ENCODE peak calls at places on chromosomes 6 and 20, in five cellular contexts. N, G, Y, L and A are unnamed samples.

GRCh38 chr6:157822221-157823000 is 635 bp upstream of the SNX9 start:
- DNase-seq in L (peak), N (no peak), G (peak), Y (no peak), A (no peak)

GRCh38 chr6:51559059-51559458 is 528.4 kb downstream of the PKHD1 start:
- DNase-seq in G (no peak), Y (no peak), N (no peak), L (no peak), A (no peak)

GRCh38 chr6:44078795-44079671 is 48.2 kb downstream of the MRPL14 start:
- DNase-seq in Y (peak), L (peak), G (peak), N (peak), A (peak)

GRCh38 chr6:71492668-71493067 is 204.1 kb downstream of the OGFRL1 start:
- DNase-seq in L (no peak), Y (no peak), G (no peak), N (no peak), A (no peak)

GRCh38 chr20:64139200-64140081 is 24.8 kb upstream of the MYT1 start:
- DNase-seq in L (no peak), Y (no peak), N (no peak), G (no peak), A (no peak)

GRCh38 chr20:41091926-41092325 is 45.4 kb upstream of the PLCG1 start:
- DNase-seq in L (no peak), G (no peak), N (no peak), Y (no peak), A (no peak)

GRCh38 chr6:39303425-39304153 is 10.6 kb downstream of the KCNK17 start:
- DNase-seq in G (no peak), L (no peak), N (no peak), Y (no peak), A (no peak)

GRCh38 chr6:31734703-31735500 is 1.4 kb downstream of the CLIC1 start:
- DNase-seq in L (peak), N (peak), Y (no peak), G (no peak), A (peak)

GRCh38 chr6:44951253-44951656 is 376.9 kb upstream of the RUNX2 start:
- DNase-seq in L (no peak), N (no peak), G (no peak), Y (no peak), A (no peak)

GRCh38 chr20:42435230-42435629 is 754.5 kb downstream of the PTPRT start:
- DNase-seq in G (no peak), Y (no peak), N (no peak), L (no peak), A (peak)

GRCh38 chr6:139713911-139714527 is 339.6 kb upstream of the CITED2 start:
- DNase-seq in G (no peak), L (no peak), N (no peak), Y (no peak), A (no peak)

GRCh38 chr6:14221564-14222297 is 104.2 kb downstream of the CD83 start:
- DNase-seq in N (no peak), G (no peak), Y (no peak), L (no peak), A (no peak)

GRCh38 chr6:10901751-10902150 is 14.9 kb downstream of the SYCP2L start:
- DNase-seq in L (peak), N (peak), Y (no peak), G (no peak), A (peak)

GRCh38 chr6:135088232-135088760 is 33.7 kb upstream of the HBS1L start:
- DNase-seq in N (no peak), L (no peak), G (no peak), Y (no peak), A (no peak)

GRCh38 chr20:3674447-3674846 is 7.4 kb downstream of the ADAM33 start:
- DNase-seq in L (no peak), N (no peak), G (no peak), Y (no peak), A (no peak)
- TF ChIP-seq CTCF in L (no peak), N (no peak), G (no peak), Y (no peak), A (no peak)

DNA sequence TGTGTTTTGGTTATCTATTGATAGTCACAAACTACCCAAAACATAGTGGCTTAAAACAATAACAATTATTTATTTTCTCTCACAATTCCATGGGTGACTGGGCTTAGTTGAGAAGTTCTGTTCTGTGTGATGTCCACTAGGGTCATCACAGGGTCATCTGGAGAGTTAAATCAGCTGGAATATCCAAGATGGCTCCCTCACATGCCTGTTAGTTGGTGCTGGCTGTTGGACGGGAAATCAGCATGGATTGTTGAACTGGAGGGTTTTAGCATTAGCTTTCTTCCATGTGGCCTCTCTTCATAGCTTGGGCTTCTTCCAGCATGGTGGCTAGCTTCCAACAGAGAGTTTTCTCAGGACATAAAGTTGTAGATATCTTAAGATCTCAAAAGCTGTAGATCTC is 19.5 kb downstream of the MARCKS start:
- DNase-seq in G (no peak), N (no peak), L (no peak), Y (no peak), A (no peak)
- TF ChIP-seq CTCF in G (no peak), N (no peak), L (no peak), Y (no peak), A (peak)

GRCh38 chr6:150865406-150866146 is at the start of gene MTHFD1L:
- DNase-seq in Y (peak), G (peak), L (peak), N (peak), A (peak)
- TF ChIP-seq CTCF in Y (peak), G (peak), L (peak), N (peak), A (peak)

DNA sequence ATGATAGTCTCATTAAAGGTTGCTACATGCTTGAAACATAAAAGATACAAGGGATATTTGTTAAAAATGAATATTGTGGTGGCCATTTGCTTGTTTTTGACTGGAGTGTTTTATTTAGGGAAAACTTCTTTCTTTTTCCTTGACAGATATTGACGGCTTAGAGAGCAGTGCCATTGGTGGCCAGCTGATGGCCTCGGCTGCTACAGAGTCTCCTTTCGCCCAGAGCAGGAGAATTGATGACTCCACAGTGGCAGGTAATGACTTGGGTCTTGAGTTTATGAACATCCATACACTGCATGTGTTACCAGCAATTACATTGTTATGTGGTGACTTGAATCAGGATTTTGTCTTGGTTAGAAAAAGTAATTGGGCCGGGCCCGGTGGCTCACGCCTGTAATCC is 67.5 kb upstream of the PBOV1 start:
- DNase-seq in L (no peak), Y (no peak), G (no peak), N (no peak), A (no peak)
- TF ChIP-seq CTCF in L (no peak), Y (no peak), G (no peak), N (no peak), A (no peak)

DNA sequence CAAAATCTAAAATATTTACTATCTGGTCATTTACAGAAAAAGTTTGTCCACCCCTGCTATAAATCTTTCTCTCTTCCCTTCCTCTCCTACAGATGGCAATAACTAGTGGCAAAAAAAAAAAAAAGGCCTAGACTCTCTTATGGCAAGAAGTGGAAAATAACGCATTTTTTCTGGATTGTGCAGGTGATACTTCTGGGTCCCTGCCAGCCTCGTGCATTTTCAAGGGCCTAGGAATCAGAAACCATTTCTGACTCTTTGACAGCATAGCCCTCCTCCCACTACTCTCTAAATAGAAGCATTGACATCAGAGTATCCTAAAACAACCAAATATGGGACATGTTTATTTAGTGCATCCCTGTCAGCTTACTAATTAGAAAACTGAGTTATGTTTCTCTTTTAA is 251.0 kb downstream of the KHDC1L start:
- DNase-seq in L (no peak), G (no peak), Y (no peak), N (no peak), A (no peak)
- TF ChIP-seq CTCF in L (no peak), G (no peak), Y (no peak), N (no peak), A (no peak)

GRCh38 chr6:159852877-159853276 is 37.9 kb upstream of the MAS1 start:
- DNase-seq in Y (no peak), G (no peak), N (no peak), L (peak), A (no peak)
- TF ChIP-seq CTCF in Y (no peak), G (peak), N (peak), L (no peak), A (no peak)

GRCh38 chr6:165891320-165891719 is 228.3 kb upstream of the PDE10A start:
- DNase-seq in N (no peak), L (no peak), G (no peak), Y (no peak), A (no peak)
- TF ChIP-seq CTCF in N (no peak), L (no peak), G (no peak), Y (no peak), A (no peak)

GRCh38 chr6:158972241-158973233 is 27.5 kb downstream of the RSPH3 start:
- DNase-seq in Y (no peak), N (no peak), L (peak), G (no peak), A (peak)
- TF ChIP-seq CTCF in Y (peak), N (peak), L (no peak), G (peak), A (peak)

GRCh38 chr6:101380861-101381630 is 12.5 kb upstream of the GRIK2 start:
- DNase-seq in N (no peak), L (no peak), Y (no peak), G (no peak), A (no peak)

GRCh38 chr6:101392561-101393230 is 812 bp upstream of the GRIK2 start:
- DNase-seq in Y (no peak), L (no peak), G (peak), N (no peak), A (no peak)

GRCh38 chr6:101391772-101392560 is 1.5 kb upstream of the GRIK2 start:
- DNase-seq in G (peak), Y (peak), N (no peak), L (no peak), A (no peak)

DNA sequence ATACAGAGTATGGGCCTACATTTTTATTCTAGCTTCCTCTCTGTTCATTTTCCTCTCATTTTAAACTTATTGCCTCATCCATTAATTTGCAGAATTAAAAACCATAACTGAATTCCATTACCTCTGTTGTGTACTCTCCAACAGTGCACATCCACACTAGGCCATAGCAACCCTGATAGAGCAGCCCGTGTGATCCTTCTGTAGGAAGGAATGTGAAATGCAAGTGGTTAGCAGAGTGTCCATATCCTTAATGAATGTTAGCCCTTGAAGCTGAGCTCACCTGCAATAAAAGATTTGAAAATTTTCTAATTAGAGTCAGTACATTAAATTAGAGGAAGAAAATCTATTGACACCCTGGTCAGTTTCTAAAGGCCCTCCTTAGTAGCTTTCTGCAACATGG is 6.5 kb upstream of the GRIK2 start:
- DNase-seq in Y (no peak), N (no peak), L (no peak), G (no peak), A (no peak)
- TF ChIP-seq CTCF in Y (no peak), N (no peak), L (no peak), G (no peak), A (no peak)

DNA sequence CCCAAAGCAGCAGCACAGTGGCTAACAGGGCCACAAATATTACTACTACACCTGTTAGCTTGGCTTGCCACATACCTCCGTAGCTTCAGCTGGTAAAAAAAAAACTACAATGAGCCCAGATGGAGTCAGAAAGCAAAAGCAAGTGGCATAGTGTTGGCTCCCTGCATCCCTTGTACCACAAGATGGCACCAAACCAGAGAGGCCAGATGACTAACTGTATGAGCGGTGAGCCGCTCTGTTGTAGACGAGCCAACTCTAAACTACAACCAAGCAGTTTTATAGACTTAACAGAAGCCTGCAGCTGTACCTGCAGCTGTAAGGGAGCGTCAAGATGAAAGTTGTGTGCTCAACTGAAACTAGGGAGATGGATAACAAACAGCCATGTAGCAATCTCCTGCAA is 84.5 kb upstream of the MCHR2 start:
- DNase-seq in L (peak), Y (no peak), N (no peak), G (no peak), A (no peak)
- TF ChIP-seq CTCF in L (no peak), Y (no peak), N (peak), G (peak), A (no peak)